ENCODE peak calls at places on chromosome 9, in four cellular contexts. H is sigmoid colon, F is A673, A is uterus. G is an unnamed sample.

GRCh38 chr9:127007638-127008037 is 93.1 kb downstream of the RALGPS1 start:
- DNase-seq in H (no peak), F (no peak), A (no peak), G (peak; percentile 26)

GRCh38 chr9:75866273-75866871 is 24.1 kb upstream of the PCSK5 start:
- DNase-seq in H (no peak), F (peak; percentile 56), A (no peak), G (peak; percentile 61)

GRCh38 chr9:96618209-96619108 is 1.2 kb downstream of the CDC14B start:
- DNase-seq in H (peak; percentile 78), F (peak; percentile 62), A (peak; percentile 36), G (peak; percentile 44)

GRCh38 chr9:107336718-107337360 is 53.8 kb downstream of the RAD23B start:
- DNase-seq in H (no peak), F (no peak), A (no peak), G (no peak)

GRCh38 chr9:136021891-136022681 is 60.9 kb upstream of the UBAC1 start:
- DNase-seq in H (peak; percentile 61), F (no peak), A (peak; percentile 13), G (no peak)

GRCh38 chr9:30172206-30172605 is 2212.2 kb upstream of the ACO1 start:
- DNase-seq in H (no peak), F (no peak), A (no peak), G (no peak)

GRCh38 chr9:137606005-137606601 is 617 bp downstream of the ARRDC1 start:
- DNase-seq in H (no peak), F (no peak), A (no peak), G (no peak)

GRCh38 chr9:86903461-86904010 is 43.8 kb downstream of the GAS1 start:
- DNase-seq in H (no peak), F (no peak), A (peak; percentile 43), G (no peak)

GRCh38 chr9:73118898-73119554 is 32.6 kb upstream of the ANXA1 start:
- DNase-seq in H (no peak), F (no peak), A (no peak), G (peak; percentile 32)

GRCh38 chr9:130446111-130446861 is 1.5 kb downstream of the ASS1 start:
- DNase-seq in H (peak; percentile 97), F (peak; percentile 51), A (peak; percentile 97), G (peak; percentile 74)

DNA sequence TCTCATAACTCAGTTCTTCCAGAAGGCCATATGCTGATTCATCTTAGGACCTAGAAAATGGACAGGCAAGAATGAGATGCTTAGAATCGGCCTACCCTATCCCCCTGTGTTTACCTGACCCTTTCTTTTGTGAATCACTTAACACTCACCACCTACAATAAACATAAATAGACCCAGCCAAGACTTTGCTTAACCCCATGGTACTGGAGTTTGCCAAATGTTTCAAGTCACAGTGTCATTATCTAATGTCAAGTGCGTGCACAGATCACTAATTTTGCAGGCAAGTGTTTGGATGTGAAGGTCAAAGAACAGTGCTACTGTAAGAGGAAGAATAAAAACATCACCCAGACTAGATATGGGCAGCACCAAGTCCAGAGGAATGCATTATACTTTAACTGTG is 77.5 kb downstream of the GLIS3 start:
- DNase-seq in H (no peak), F (no peak), A (no peak), G (no peak)
- H3K27me3 ChIP-seq in H (no peaks in the 10 kb centered on the region), F (no peaks in the 10 kb centered on the region), A (no peaks in the 10 kb centered on the region), G (no peaks in the 10 kb centered on the region)

GRCh38 chr9:21395778-21396717 is 10.8 kb upstream of the IFNA2 start:
- DNase-seq in H (peak; percentile 73), F (peak; percentile 8), A (peak; percentile 37), G (peak; percentile 68)
- H3K27me3 ChIP-seq in H (peaks cover under 1% of the 10 kb centered on the region), F (peaks cover 76% of the 10 kb centered on the region), A (peaks cover 12% of the 10 kb centered on the region), G (no peaks in the 10 kb centered on the region)

DNA sequence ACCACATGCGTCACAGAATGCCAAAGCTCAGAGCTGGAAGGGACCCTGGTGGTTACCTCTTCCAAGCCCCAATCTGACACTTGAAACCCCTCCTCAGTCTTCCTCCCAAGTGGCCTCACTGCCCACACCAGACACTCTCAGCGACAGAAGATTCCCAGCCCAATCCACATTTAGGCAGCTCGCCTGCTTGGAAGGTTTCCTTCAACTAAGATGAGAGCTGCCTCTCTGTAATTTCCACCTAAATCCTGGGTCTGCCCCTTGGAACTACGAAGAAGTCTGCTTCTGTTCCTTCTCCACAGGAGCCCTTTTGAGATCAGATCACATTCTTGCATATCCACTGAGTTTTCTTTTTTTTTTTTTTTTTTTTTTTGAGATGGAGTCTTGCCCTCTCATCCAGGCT is 83.7 kb downstream of the PAX5 start:
- DNase-seq in H (peak; percentile 14), F (no peak), A (no peak), G (peak; percentile 69)
- H3K27me3 ChIP-seq in H (no peaks in the 10 kb centered on the region), F (no peaks in the 10 kb centered on the region), A (no peaks in the 10 kb centered on the region), G (no peaks in the 10 kb centered on the region)

DNA sequence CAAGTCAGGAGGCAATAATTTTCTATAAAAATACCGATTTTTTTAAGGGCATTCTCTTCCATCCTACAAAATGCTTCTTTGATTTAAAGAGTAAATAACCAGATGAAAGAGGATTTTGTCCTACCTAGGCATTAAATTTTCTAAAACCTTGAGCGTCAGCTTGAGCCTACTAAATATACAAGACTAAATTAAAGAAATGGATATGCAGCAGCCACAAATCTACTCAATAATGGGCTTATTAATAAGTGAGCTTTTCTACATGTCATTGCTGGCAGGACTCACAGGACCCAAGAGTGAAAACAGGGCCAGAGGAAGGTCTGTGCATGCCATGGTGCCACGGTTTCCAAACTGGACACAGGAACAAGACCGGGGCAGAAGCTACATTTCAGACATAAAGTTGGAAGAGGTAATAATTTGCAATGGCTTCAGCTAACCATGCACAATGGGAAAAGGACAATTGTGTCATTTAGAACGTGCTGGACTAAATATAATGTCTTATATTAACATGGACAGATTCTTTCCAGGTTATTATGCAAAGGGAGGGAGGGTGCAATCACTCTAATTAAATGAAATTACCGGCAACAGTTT is 5.2 kb downstream of the WHRN start:
- DNase-seq in H (no peak), F (no peak), A (no peak), G (no peak)
- H3K27me3 ChIP-seq in H (no peaks in the 10 kb centered on the region), F (no peaks in the 10 kb centered on the region), A (no peaks in the 10 kb centered on the region), G (no peaks in the 10 kb centered on the region)

GRCh38 chr9:98950262-98950661 is 6.6 kb downstream of the COL15A1 start:
- DNase-seq in H (no peak), F (no peak), A (no peak), G (no peak)
- H3K27me3 ChIP-seq in H (no peaks in the 10 kb centered on the region), F (peaks cover 20% of the 10 kb centered on the region), A (no peaks in the 10 kb centered on the region), G (peaks cover 3% of the 10 kb centered on the region)

GRCh38 chr9:36858805-36859375 is 175.2 kb downstream of the PAX5 start:
- DNase-seq in H (no peak), F (no peak), A (no peak), G (no peak)

GRCh38 chr9:36854034-36854433 is 180.0 kb downstream of the PAX5 start:
- DNase-seq in H (no peak), F (no peak), A (no peak), G (no peak)

GRCh38 chr9:36855443-36856315 is 178.4 kb downstream of the PAX5 start:
- DNase-seq in H (no peak), F (no peak), A (no peak), G (peak; percentile 75)

GRCh38 chr9:36853233-36853632 is 180.8 kb downstream of the PAX5 start:
- DNase-seq in H (no peak), F (no peak), A (no peak), G (no peak)

GRCh38 chr9:36854751-36855150 is 179.3 kb downstream of the PAX5 start:
- DNase-seq in H (no peak), F (no peak), A (no peak), G (no peak)
- H3K27me3 ChIP-seq in H (no peaks in the 10 kb centered on the region), F (no peaks in the 10 kb centered on the region), A (no peaks in the 10 kb centered on the region), G (no peaks in the 10 kb centered on the region)

DNA sequence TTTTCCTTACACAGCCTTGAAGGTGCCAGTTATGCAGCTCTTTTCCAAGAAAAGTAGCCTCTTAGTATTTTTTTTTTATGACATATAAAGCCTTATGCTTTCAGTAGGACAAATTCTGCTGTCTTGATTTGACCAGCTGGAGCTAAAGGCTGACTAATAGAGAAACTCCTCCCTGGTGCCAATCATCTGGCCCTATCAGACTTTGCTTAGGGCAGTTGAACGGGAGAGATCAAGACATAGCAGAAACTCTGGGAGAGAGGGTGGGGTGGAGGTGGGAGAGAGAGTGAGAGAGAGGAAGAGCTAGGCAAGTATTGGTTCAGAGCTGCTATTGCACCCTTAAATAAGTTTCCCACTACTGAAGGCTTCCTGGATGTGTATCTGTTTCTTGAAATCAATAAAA is 100.2 kb downstream of the SEC61B start:
- DNase-seq in H (no peak), F (no peak), A (no peak), G (no peak)
- H3K27me3 ChIP-seq in H (no peaks in the 10 kb centered on the region), F (no peaks in the 10 kb centered on the region), A (no peaks in the 10 kb centered on the region), G (no peaks in the 10 kb centered on the region)

GRCh38 chr9:82555408-82555807 is 507.5 kb downstream of the RASEF start:
- DNase-seq in H (no peak), F (no peak), A (no peak), G (no peak)
- H3K27me3 ChIP-seq in H (no peaks in the 10 kb centered on the region), F (no peaks in the 10 kb centered on the region), A (no peaks in the 10 kb centered on the region), G (no peaks in the 10 kb centered on the region)

DNA sequence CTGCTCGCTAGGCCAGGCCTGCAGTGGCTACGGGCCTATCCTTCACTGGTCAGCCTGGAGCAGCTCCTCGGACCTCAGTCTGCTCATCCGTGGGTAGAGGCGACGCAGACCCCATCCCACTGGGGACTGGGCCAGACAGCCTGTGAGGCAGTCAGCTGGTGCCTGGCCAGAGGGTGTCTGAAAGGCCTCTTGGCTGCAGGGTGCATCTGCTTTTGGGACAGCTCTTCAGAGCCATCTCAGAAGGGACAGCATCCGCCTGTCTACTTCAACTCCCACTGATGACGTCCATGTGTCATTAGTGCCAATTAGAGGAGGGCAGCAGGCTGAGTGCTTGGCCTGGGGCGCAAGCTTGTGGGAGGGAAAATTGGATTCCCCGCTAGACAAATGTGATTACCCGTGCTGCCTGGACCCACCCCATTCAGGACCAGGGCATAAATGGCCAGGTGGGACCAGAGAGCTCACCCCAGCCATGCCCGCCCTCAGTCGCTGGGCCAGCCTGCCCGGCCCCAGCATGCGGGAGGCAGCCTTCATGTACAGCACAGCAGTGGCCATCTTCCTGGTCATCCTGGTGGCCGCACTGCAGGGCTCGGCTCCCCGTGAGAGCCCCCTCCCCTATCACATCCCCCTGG is at the start of gene DBH:
- DNase-seq in H (no peak), F (no peak), A (no peak), G (no peak)
- H3K27me3 ChIP-seq in H (no peaks in the 10 kb centered on the region), F (no peaks in the 10 kb centered on the region), A (no peaks in the 10 kb centered on the region), G (no peaks in the 10 kb centered on the region)